ENCODE peak calls at places on chromosomes 5 and 9, in six cellular contexts. One of them, this sample, is unnamed.

GRCh38 chr5:14222182-14222581 is 79.0 kb downstream of the TRIO start:
- DNase-seq in choroid plexus epithelial cell: no peak
- DNase-seq in GM23338: no peak
- DNase-seq in A549: no peak
- DNase-seq in SK-N-SH: no peak
- DNase-seq in astrocyte of the spinal cord: no peak
- DNase-seq in this sample: no peak

GRCh38 chr9:33867747-33868429 is 50.9 kb downstream of the UBE2R2 start:
- DNase-seq in choroid plexus epithelial cell: peak; percentile 24
- DNase-seq in astrocyte of the spinal cord: peak; percentile 28
- DNase-seq in A549: no peak
- DNase-seq in GM23338: no peak
- DNase-seq in SK-N-SH: peak; percentile 12
- DNase-seq in this sample: no peak

GRCh38 chr9:127796225-127796813 is 6.4 kb upstream of the FPGS start:
- DNase-seq in GM23338: no peak
- DNase-seq in choroid plexus epithelial cell: no peak
- DNase-seq in A549: no peak
- DNase-seq in SK-N-SH: no peak
- DNase-seq in astrocyte of the spinal cord: no peak
- DNase-seq in this sample: no peak

GRCh38 chr9:128892223-128892892 is 10.4 kb downstream of the LRRC8A start:
- DNase-seq in astrocyte of the spinal cord: peak; percentile 83
- DNase-seq in choroid plexus epithelial cell: peak; percentile 84
- DNase-seq in GM23338: no peak
- DNase-seq in A549: peak; percentile 55
- DNase-seq in SK-N-SH: no peak
- DNase-seq in this sample: no peak

GRCh38 chr9:33225319-33226152 is 14.4 kb upstream of the SPINK4 start:
- DNase-seq in GM23338: peak; percentile 70
- DNase-seq in A549: no peak
- DNase-seq in SK-N-SH: peak; percentile 38
- DNase-seq in astrocyte of the spinal cord: peak; percentile 88
- DNase-seq in choroid plexus epithelial cell: peak; percentile 84
- DNase-seq in this sample: peak; percentile 57

GRCh38 chr5:139461698-139462097 is 845 bp downstream of the ECSCR start:
- DNase-seq in A549: no peak
- DNase-seq in GM23338: no peak
- DNase-seq in SK-N-SH: peak; percentile 15
- DNase-seq in choroid plexus epithelial cell: peak; percentile 50
- DNase-seq in astrocyte of the spinal cord: peak; percentile 70
- DNase-seq in this sample: no peak

GRCh38 chr5:109779036-109779735 is 89.5 kb downstream of the MAN2A1 start:
- DNase-seq in choroid plexus epithelial cell: peak; percentile 46
- DNase-seq in A549: no peak
- DNase-seq in SK-N-SH: no peak
- DNase-seq in astrocyte of the spinal cord: peak; percentile 8
- DNase-seq in GM23338: no peak
- DNase-seq in this sample: no peak

GRCh38 chr9:18911714-18912342 is 121.2 kb downstream of the SAXO1 start:
- DNase-seq in A549: no peak
- DNase-seq in GM23338: peak; percentile 50
- DNase-seq in astrocyte of the spinal cord: no peak
- DNase-seq in SK-N-SH: no peak
- DNase-seq in choroid plexus epithelial cell: no peak
- DNase-seq in this sample: no peak

GRCh38 chr5:147822686-147823491 is 8.6 kb downstream of the SPINK1 start:
- DNase-seq in SK-N-SH: peak; percentile 48
- DNase-seq in A549: peak; percentile 18
- DNase-seq in GM23338: peak; percentile 88
- DNase-seq in choroid plexus epithelial cell: peak; percentile 88
- DNase-seq in astrocyte of the spinal cord: peak; percentile 75
- DNase-seq in this sample: peak; percentile 12

GRCh38 chr5:105563842-105564241 is 2001.3 kb upstream of the NUDT12 start:
- DNase-seq in choroid plexus epithelial cell: no peak
- DNase-seq in astrocyte of the spinal cord: no peak
- DNase-seq in A549: no peak
- DNase-seq in GM23338: no peak
- DNase-seq in SK-N-SH: no peak
- DNase-seq in this sample: no peak

GRCh38 chr9:112348257-112348992 is 15.0 kb upstream of the PTBP3 start:
- DNase-seq in GM23338: peak; percentile 64
- DNase-seq in astrocyte of the spinal cord: peak; percentile 69
- DNase-seq in A549: peak; percentile 83
- DNase-seq in SK-N-SH: peak; percentile 61
- DNase-seq in choroid plexus epithelial cell: peak; percentile 86
- DNase-seq in this sample: peak; percentile 75

GRCh38 chr5:16561660-16562059 is 55.1 kb downstream of the RETREG1 start:
- DNase-seq in GM23338: no peak
- DNase-seq in SK-N-SH: no peak
- DNase-seq in A549: no peak
- DNase-seq in astrocyte of the spinal cord: no peak
- DNase-seq in choroid plexus epithelial cell: no peak
- DNase-seq in this sample: no peak

GRCh38 chr9:74719306-74719705 is 168.4 kb downstream of the TRPM6 start:
- DNase-seq in SK-N-SH: no peak
- DNase-seq in GM23338: no peak
- DNase-seq in astrocyte of the spinal cord: no peak
- DNase-seq in choroid plexus epithelial cell: no peak
- DNase-seq in A549: no peak
- DNase-seq in this sample: no peak

GRCh38 chr9:84668204-84669007 is 1.1 kb upstream of the NTRK2 start:
- DNase-seq in A549: peak; percentile 67
- DNase-seq in GM23338: peak; percentile 88
- DNase-seq in SK-N-SH: peak; percentile 92
- DNase-seq in choroid plexus epithelial cell: peak; percentile 36
- DNase-seq in astrocyte of the spinal cord: peak; percentile 63
- DNase-seq in this sample: no peak

GRCh38 chr9:131180454-131180853 is 55.1 kb downstream of the NUP214 start:
- DNase-seq in astrocyte of the spinal cord: peak; percentile 92
- DNase-seq in GM23338: no peak
- DNase-seq in choroid plexus epithelial cell: peak; percentile 96
- DNase-seq in A549: no peak
- DNase-seq in SK-N-SH: no peak
- DNase-seq in this sample: no peak

GRCh38 chr9:108087781-108088180 is 598.2 kb upstream of the KLF4 start:
- DNase-seq in SK-N-SH: no peak
- DNase-seq in A549: no peak
- DNase-seq in astrocyte of the spinal cord: no peak
- DNase-seq in choroid plexus epithelial cell: no peak
- DNase-seq in GM23338: no peak
- DNase-seq in this sample: no peak

GRCh38 chr9:89555426-89556375 is 49.1 kb upstream of the GADD45G start:
- DNase-seq in choroid plexus epithelial cell: peak; percentile 62
- DNase-seq in GM23338: no peak
- DNase-seq in A549: no peak
- DNase-seq in SK-N-SH: no peak
- DNase-seq in astrocyte of the spinal cord: peak; percentile 10
- DNase-seq in this sample: no peak

GRCh38 chr5:108606185-108606584 is 141.5 kb upstream of the FER start:
- DNase-seq in SK-N-SH: no peak
- DNase-seq in A549: no peak
- DNase-seq in choroid plexus epithelial cell: no peak
- DNase-seq in GM23338: no peak
- DNase-seq in astrocyte of the spinal cord: no peak
- DNase-seq in this sample: no peak

GRCh38 chr9:74724317-74724716 is 163.4 kb downstream of the TRPM6 start:
- DNase-seq in A549: no peak
- DNase-seq in GM23338: no peak
- DNase-seq in choroid plexus epithelial cell: no peak
- DNase-seq in SK-N-SH: no peak
- DNase-seq in astrocyte of the spinal cord: no peak
- DNase-seq in this sample: no peak

GRCh38 chr5:151924564-151925395 is at the start of gene GLRA1:
- DNase-seq in SK-N-SH: peak; percentile 45
- DNase-seq in A549: peak; percentile 31
- DNase-seq in astrocyte of the spinal cord: peak; percentile 56
- DNase-seq in GM23338: peak; percentile 92
- DNase-seq in choroid plexus epithelial cell: peak; percentile 64
- DNase-seq in this sample: no peak

GRCh38 chr5:122124766-122125165 is 4.6 kb upstream of the ZNF474 start:
- DNase-seq in A549: no peak
- DNase-seq in astrocyte of the spinal cord: no peak
- DNase-seq in choroid plexus epithelial cell: no peak
- DNase-seq in SK-N-SH: no peak
- DNase-seq in GM23338: no peak
- DNase-seq in this sample: no peak

GRCh38 chr5:134526483-134527155 is 1.1 kb downstream of the JADE2 start:
- DNase-seq in GM23338: peak; percentile 92
- DNase-seq in astrocyte of the spinal cord: no peak
- DNase-seq in SK-N-SH: peak; percentile 86
- DNase-seq in choroid plexus epithelial cell: peak; percentile 73
- DNase-seq in A549: no peak
- DNase-seq in this sample: no peak

GRCh38 chr5:134527156-134527960 is 1.9 kb downstream of the JADE2 start:
- DNase-seq in GM23338: peak; percentile 95
- DNase-seq in choroid plexus epithelial cell: peak; percentile 97
- DNase-seq in astrocyte of the spinal cord: peak; percentile 94
- DNase-seq in A549: peak; percentile 94
- DNase-seq in SK-N-SH: peak; percentile 93
- DNase-seq in this sample: no peak

GRCh38 chr5:134524219-134524825 is 1.1 kb upstream of the JADE2 start:
- DNase-seq in A549: peak; percentile 78
- DNase-seq in choroid plexus epithelial cell: peak; percentile 82
- DNase-seq in SK-N-SH: peak; percentile 78
- DNase-seq in GM23338: peak; percentile 97
- DNase-seq in astrocyte of the spinal cord: peak; percentile 75
- DNase-seq in this sample: no peak

GRCh38 chr5:134524826-134525686 is at the start of gene JADE2:
- DNase-seq in GM23338: peak; percentile 80
- DNase-seq in SK-N-SH: peak; percentile 86
- DNase-seq in A549: peak; percentile 78
- DNase-seq in choroid plexus epithelial cell: peak; percentile 77
- DNase-seq in astrocyte of the spinal cord: peak; percentile 74
- DNase-seq in this sample: no peak

GRCh38 chr5:134525687-134526482 is 415 bp downstream of the JADE2 start:
- DNase-seq in astrocyte of the spinal cord: peak; percentile 86
- DNase-seq in choroid plexus epithelial cell: peak; percentile 91
- DNase-seq in GM23338: peak; percentile 75
- DNase-seq in A549: peak; percentile 78
- DNase-seq in SK-N-SH: peak; percentile 88
- DNase-seq in this sample: no peak
- TF ChIP-seq CTCF in astrocyte of the spinal cord: no peak
- TF ChIP-seq CTCF in choroid plexus epithelial cell: peak; percentile 37
- TF ChIP-seq CTCF in GM23338: no peak
- TF ChIP-seq CTCF in A549: peak; percentile 14
- TF ChIP-seq CTCF in SK-N-SH: no peak
- TF ChIP-seq CTCF in this sample: no peak

DNA sequence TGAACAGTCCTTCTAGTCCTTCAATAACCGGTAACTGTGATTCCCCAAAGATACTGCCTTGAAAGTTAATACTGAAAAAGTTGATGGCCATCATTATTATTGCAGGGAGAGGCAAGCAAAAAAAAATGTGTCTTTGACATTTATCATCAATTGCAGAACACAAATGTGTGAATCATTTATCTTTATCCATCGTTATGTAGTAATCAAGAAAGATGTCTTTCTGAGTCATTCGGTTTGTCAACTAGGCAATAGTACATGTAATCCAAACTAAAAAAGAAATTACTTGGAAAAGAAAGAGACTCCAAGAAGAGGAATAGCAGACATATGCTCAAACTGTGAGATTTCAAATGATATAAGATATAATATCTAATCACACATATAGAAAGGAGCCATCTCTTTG is 473.0 kb downstream of the CETN3 start:
- DNase-seq in A549: no peak
- DNase-seq in astrocyte of the spinal cord: no peak
- DNase-seq in choroid plexus epithelial cell: no peak
- DNase-seq in SK-N-SH: no peak
- DNase-seq in GM23338: no peak
- DNase-seq in this sample: no peak
- H3K4me3 ChIP-seq in A549: no peak overlapping the region
- H3K4me3 ChIP-seq in astrocyte of the spinal cord: no peak overlapping the region
- H3K4me3 ChIP-seq in choroid plexus epithelial cell: no peak overlapping the region
- H3K4me3 ChIP-seq in SK-N-SH: no peak overlapping the region
- H3K4me3 ChIP-seq in GM23338: no peak overlapping the region
- H3K4me3 ChIP-seq in this sample: no peak overlapping the region

DNA sequence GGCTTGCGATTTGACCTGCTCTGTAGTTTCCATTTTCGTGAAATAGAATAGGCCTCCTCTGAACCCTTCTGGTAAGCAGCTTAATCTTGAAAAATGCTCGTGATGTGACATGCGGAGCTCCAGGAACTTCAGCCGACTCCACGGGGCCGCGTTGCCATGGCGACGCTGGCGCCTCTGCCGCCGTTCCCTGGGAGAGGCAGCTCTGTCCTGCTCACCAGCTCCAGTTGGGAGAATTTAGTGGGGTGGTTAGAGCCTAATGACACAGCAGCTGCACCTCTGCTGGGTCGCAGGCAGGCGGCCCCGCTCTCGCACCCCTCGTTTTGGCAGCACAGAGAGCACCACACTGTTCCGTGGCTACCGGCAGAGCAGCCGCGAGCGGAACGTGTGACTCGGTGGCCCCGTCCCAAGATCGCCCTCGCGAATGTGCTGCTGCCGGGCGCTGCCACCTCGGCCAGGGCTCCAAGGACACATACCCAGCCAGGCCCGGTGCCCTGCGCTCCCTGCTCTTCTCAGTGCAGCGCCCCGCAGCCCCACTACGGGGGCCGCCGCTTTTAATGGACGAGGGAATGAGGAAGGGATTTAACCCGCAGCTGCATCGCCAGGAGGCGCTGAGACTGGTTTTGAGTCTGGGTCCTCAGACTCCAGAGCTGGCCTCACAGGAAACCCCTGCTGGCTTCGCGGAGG is 131.2 kb upstream of the LMX1B start:
- DNase-seq in astrocyte of the spinal cord: peak; percentile 93
- DNase-seq in A549: no peak
- DNase-seq in choroid plexus epithelial cell: peak; percentile 92
- DNase-seq in GM23338: peak; percentile 82
- DNase-seq in SK-N-SH: no peak
- DNase-seq in this sample: no peak
- TF ChIP-seq CTCF in astrocyte of the spinal cord: peak; percentile 34
- TF ChIP-seq CTCF in A549: no peak
- TF ChIP-seq CTCF in choroid plexus epithelial cell: peak; percentile 46
- TF ChIP-seq CTCF in GM23338: peak; percentile 56
- TF ChIP-seq CTCF in SK-N-SH: no peak
- TF ChIP-seq CTCF in this sample: no peak

DNA sequence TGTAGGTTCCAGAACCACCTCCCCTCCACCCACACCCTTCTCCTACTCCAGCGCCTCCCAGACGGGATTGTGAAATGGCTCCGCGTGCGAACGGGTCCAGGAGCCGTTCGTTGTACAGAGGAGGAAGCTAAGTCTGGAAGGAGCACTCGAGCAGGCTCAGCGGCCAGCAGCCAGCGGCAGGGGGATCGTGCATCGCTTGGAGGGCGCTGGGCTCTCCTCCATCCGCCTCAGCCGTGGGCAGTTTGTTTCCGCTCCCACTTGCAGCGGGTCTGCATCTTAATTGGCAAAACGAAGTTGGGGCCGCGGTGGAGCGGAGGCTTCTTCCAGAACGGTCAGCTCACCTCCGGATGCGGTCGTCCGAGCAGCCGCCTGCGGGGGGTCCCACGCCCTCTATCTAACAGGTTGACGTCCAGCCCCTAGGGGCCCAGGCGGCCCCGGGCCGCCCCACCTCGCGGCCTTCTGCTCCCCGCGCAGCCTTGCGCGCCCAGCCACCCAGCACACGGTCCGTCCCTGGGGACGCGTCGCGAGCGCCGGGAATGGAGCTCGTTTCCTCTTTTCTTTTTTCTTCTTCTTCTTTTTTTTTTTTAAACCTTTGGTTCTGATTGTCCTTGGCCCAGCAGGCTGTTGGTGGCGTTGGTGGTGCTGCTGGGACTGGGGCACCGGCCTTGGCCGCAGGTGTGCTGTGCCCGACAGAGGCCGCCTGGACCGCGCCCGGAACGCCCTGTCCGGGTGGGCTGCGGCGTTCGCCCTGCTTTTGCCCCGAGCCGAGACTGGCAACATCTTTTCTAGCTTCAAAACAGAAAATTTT is 3.9 kb upstream of the BARX1 start:
- DNase-seq in SK-N-SH: peak; percentile 65
- DNase-seq in astrocyte of the spinal cord: peak; percentile 18
- DNase-seq in choroid plexus epithelial cell: peak; percentile 26
- DNase-seq in A549: no peak
- DNase-seq in GM23338: peak; percentile 71
- DNase-seq in this sample: no peak
- H3K4me3 ChIP-seq in SK-N-SH: peak overlapping the region; percentile 6
- H3K4me3 ChIP-seq in astrocyte of the spinal cord: no peak overlapping the region
- H3K4me3 ChIP-seq in choroid plexus epithelial cell: no peak overlapping the region
- H3K4me3 ChIP-seq in A549: no peak overlapping the region
- H3K4me3 ChIP-seq in GM23338: peak overlapping the region; percentile 61
- H3K4me3 ChIP-seq in this sample: no peak overlapping the region